ENCODE peak calls at places on chromosomes 6 and 20, in seven cellular contexts. Y, O, K, J, C, L and F are unnamed samples.

GRCh38 chr6:76770166-76770565 is 693.1 kb downstream of the HTR1B start:
- DNase-seq in C (no peak), Y (no peak), K (no peak), L (no peak), O (no peak), J (no peak), F (no peak)

GRCh38 chr6:33160728-33161323 is 31.4 kb downstream of the COL11A2 start:
- DNase-seq in J (peak; percentile 78), C (peak; percentile 80), K (no peak), O (no peak), Y (no peak), L (no peak), F (peak; percentile 50)

GRCh38 chr20:53162251-53162835 is 190.2 kb downstream of the TSHZ2 start:
- DNase-seq in Y (peak; percentile 27), J (peak; percentile 12), O (peak; percentile 7), C (no peak), L (no peak), K (no peak), F (peak; percentile 80)

GRCh38 chr6:100296810-100297544 is 167.7 kb downstream of the SIM1 start:
- DNase-seq in K (no peak), J (no peak), L (no peak), C (no peak), O (peak; percentile 73), Y (peak; percentile 56), F (no peak)

GRCh38 chr6:129030231-129030630 is 147.3 kb downstream of the LAMA2 start:
- DNase-seq in Y (no peak), K (no peak), L (no peak), O (no peak), J (no peak), C (no peak), F (no peak)

GRCh38 chr6:20946890-20947289 is 412.6 kb downstream of the CDKAL1 start:
- DNase-seq in Y (no peak), C (no peak), K (no peak), J (no peak), O (no peak), L (no peak), F (no peak)

GRCh38 chr20:38927902-38928578 is 1.8 kb downstream of the FAM83D start:
- DNase-seq in C (peak; percentile 64), L (no peak), Y (no peak), J (peak; percentile 51), K (no peak), O (peak; percentile 20), F (no peak)

GRCh38 chr20:63272105-63273078 is at the start of gene ARFGAP1:
- DNase-seq in O (peak; percentile 88), K (peak; percentile 87), L (peak; percentile 82), C (peak; percentile 92), Y (peak; percentile 57), J (peak; percentile 92), F (peak; percentile 94)

GRCh38 chr20:24993337-24994185 is 1.0 kb upstream of the APMAP start:
- DNase-seq in K (no peak), J (no peak), L (no peak), O (peak; percentile 66), C (no peak), Y (no peak), F (peak; percentile 51)

GRCh38 chr6:157411368-157411767 is 30.4 kb downstream of the ZDHHC14 start:
- DNase-seq in K (no peak), Y (no peak), L (no peak), J (no peak), C (no peak), O (no peak), F (no peak)

GRCh38 chr6:128966934-128967333 is 84.0 kb downstream of the LAMA2 start:
- DNase-seq in Y (no peak), O (no peak), L (no peak), C (no peak), J (no peak), K (no peak), F (no peak)

GRCh38 chr20:18020931-18021330 is 36.8 kb downstream of the OVOL2 start:
- DNase-seq in L (no peak), Y (no peak), O (no peak), J (no peak), C (no peak), K (no peak), F (no peak)

GRCh38 chr6:33075568-33076405 is at the start of gene HLA-DPB1:
- DNase-seq in O (no peak), C (no peak), L (no peak), Y (peak; percentile 20), J (no peak), K (no peak), F (peak; percentile 62)

GRCh38 chr6:169852504-169853195 is 101.2 kb downstream of the ERMARD start:
- DNase-seq in K (no peak), O (no peak), C (no peak), J (no peak), L (no peak), Y (no peak), F (no peak)

GRCh38 chr6:54805077-54805476 is 41.5 kb upstream of the FAM83B start:
- DNase-seq in K (no peak), Y (no peak), O (no peak), C (no peak), L (no peak), J (no peak), F (no peak)

GRCh38 chr20:14495066-14495465 is 157.7 kb upstream of the FLRT3 start:
- DNase-seq in C (no peak), Y (no peak), J (no peak), K (no peak), O (no peak), L (no peak), F (no peak)

GRCh38 chr6:33856655-33857054 is 52.9 kb upstream of the MLN start:
- DNase-seq in Y (no peak), C (peak; percentile 44), J (peak; percentile 23), O (no peak), L (peak; percentile 48), K (no peak), F (no peak)

GRCh38 chr6:21348462-21349195 is 244.9 kb upstream of the SOX4 start:
- DNase-seq in L (no peak), Y (peak; percentile 31), C (no peak), J (no peak), O (peak; percentile 87), K (no peak), F (no peak)

GRCh38 chr20:3751664-3752385 is 15.7 kb downstream of the ADISSP start:
- DNase-seq in Y (no peak), J (peak; percentile 68), O (peak; percentile 87), K (no peak), L (peak; percentile 6), C (peak; percentile 80), F (peak; percentile 84)

GRCh38 chr6:41266555-41266954 is 19.9 kb downstream of the TREM1 start:
- DNase-seq in J (no peak), K (no peak), Y (no peak), O (no peak), C (no peak), L (no peak), F (no peak)

GRCh38 chr20:64140956-64141355 is 23.3 kb upstream of the MYT1 start:
- DNase-seq in J (no peak), O (no peak), L (no peak), K (no peak), C (no peak), Y (no peak), F (no peak)

GRCh38 chr6:110656492-110656891 is 158.8 kb downstream of the CDK19 start:
- DNase-seq in Y (no peak), L (no peak), J (no peak), K (no peak), O (peak; percentile 6), C (no peak), F (no peak)

GRCh38 chr6:73477407-73477806 is 15.9 kb downstream of the MTO1 start:
- DNase-seq in L (no peak), Y (no peak), C (no peak), O (no peak), K (no peak), J (no peak), F (no peak)

GRCh38 chr20:56859039-56859750 is 230.1 kb downstream of the TFAP2C start:
- DNase-seq in J (no peak), K (no peak), L (no peak), C (no peak), O (no peak), Y (no peak), F (no peak)

GRCh38 chr20:2217857-2218529 is 77.8 kb upstream of the TGM3 start:
- DNase-seq in L (no peak), K (no peak), C (no peak), O (no peak), J (peak; percentile 12), Y (no peak), F (no peak)

GRCh38 chr6:129345890-129346289 is 364.1 kb downstream of the ARHGAP18 start:
- DNase-seq in K (no peak), Y (peak; percentile 70), J (no peak), O (no peak), C (no peak), L (no peak), F (no peak)

GRCh38 chr6:35724471-35724870 is 12.4 kb upstream of the ARMC12 start:
- DNase-seq in K (no peak), J (no peak), Y (no peak), L (no peak), C (no peak), O (no peak), F (no peak)

GRCh38 chr6:74482180-74482579 is 723.7 kb downstream of the COL12A1 start:
- DNase-seq in C (no peak), K (no peak), O (no peak), Y (no peak), L (no peak), J (no peak), F (no peak)

GRCh38 chr6:106509420-106510089 is 119.7 kb downstream of the RTN4IP1 start:
- DNase-seq in L (no peak), J (no peak), C (no peak), K (no peak), Y (no peak), O (no peak), F (peak; percentile 79)

GRCh38 chr20:61100489-61100888 is 151.6 kb upstream of the CDH4 start:
- DNase-seq in C (no peak), K (no peak), J (no peak), Y (no peak), L (no peak), O (no peak), F (no peak)

GRCh38 chr20:46350201-46350985 is 42.1 kb upstream of the CDH22 start:
- DNase-seq in C (no peak), K (no peak), O (no peak), Y (peak; percentile 79), J (peak; percentile 37), L (no peak), F (peak; percentile 52)

GRCh38 chr6:28224131-28225055 is 682 bp upstream of the ZSCAN9 start:
- DNase-seq in O (peak; percentile 25), C (no peak), L (no peak), Y (no peak), J (no peak), K (no peak), F (peak; percentile 2)

GRCh38 chr6:148329568-148330299 is 12.9 kb upstream of the SASH1 start:
- DNase-seq in O (no peak), Y (peak; percentile 73), K (no peak), L (no peak), C (no peak), J (no peak), F (no peak)

GRCh38 chr6:141451508-141452353 is 681.0 kb upstream of the GJE1 start:
- DNase-seq in L (no peak), Y (peak; percentile 38), C (no peak), K (no peak), J (no peak), O (peak; percentile 39), F (no peak)

GRCh38 chr20:46994341-46994740 is 99.7 kb downstream of the EYA2 start:
- DNase-seq in K (no peak), L (no peak), Y (no peak), C (no peak), O (peak; percentile 31), J (peak; percentile 38), F (no peak)

GRCh38 chr6:150025201-150025917 is at the start of gene RAET1L:
- DNase-seq in L (no peak), K (no peak), O (peak; percentile 45), Y (no peak), C (peak; percentile 57), J (peak; percentile 65), F (no peak)

GRCh38 chr6:166435574-166435973 is 52.8 kb upstream of the MPC1 start:
- DNase-seq in C (peak; percentile 45), Y (no peak), L (peak; percentile 24), K (no peak), J (peak; percentile 24), O (no peak), F (no peak)

GRCh38 chr20:13852321-13852720 is 67.5 kb downstream of the NDUFAF5 start:
- DNase-seq in Y (no peak), K (no peak), J (no peak), C (no peak), L (no peak), O (no peak), F (no peak)